ENCODE peak calls at places on chromosomes 1 and 21, in seven cellular contexts. D is H54; C is stimulated activated CD4-positive, alpha-beta T cell treated with anti-CD3 and anti-CD28 coated beads, Interleukin-12 subunit alpha, Interleukin-12 subunit beta, amount 100 ng/mL, for 4 hours; G is HT1080; B is COR-L47; J is psoas muscle; E is NCI-H1092 treated with DMSO at 0.1 percent for 48 hours. U is an unnamed sample.

GRCh38 chr21:42390696-42391095 is 5.2 kb downstream of the TMPRSS3 start:
- DNase-seq in C (no peak), B (no peak), D (no peak), G (no peak), E (no peak), J (no peak), U (no peak)

GRCh38 chr1:180842052-180842451 is 70.6 kb upstream of the KIAA1614 start:
- DNase-seq in D (no peak), B (no peak), G (peak; percentile 7), C (no peak), E (no peak), J (no peak), U (no peak)

GRCh38 chr1:168466703-168467081 is 77.1 kb downstream of the XCL2 start:
- DNase-seq in B (no peak), G (no peak), D (no peak), C (no peak), J (no peak), E (no peak), U (no peak)

GRCh38 chr1:12147116-12147753 is 19.6 kb upstream of the TNFRSF1B start:
- DNase-seq in B (no peak), C (no peak), G (no peak), D (no peak), J (no peak), E (no peak), U (no peak)

GRCh38 chr21:34519694-34520093 is 7.7 kb upstream of the KCNE1 start:
- DNase-seq in E (no peak), D (no peak), C (no peak), J (no peak), G (no peak), B (no peak), U (no peak)

GRCh38 chr1:2597441-2598328 is 11.1 kb downstream of the PRXL2B start:
- DNase-seq in G (no peak), C (no peak), E (no peak), D (no peak), B (no peak), J (no peak), U (no peak)

GRCh38 chr1:102099916-102100315 is 103.2 kb upstream of the OLFM3 start:
- DNase-seq in J (no peak), B (no peak), D (no peak), C (no peak), E (no peak), G (no peak), U (no peak)

GRCh38 chr1:37731312-37732019 is 33.5 kb downstream of the EPHA10 start:
- DNase-seq in E (no peak), G (no peak), D (no peak), J (no peak), B (no peak), C (no peak), U (no peak)

GRCh38 chr1:195415584-195415983 is 1192.7 kb downstream of the KCNT2 start:
- DNase-seq in G (peak; percentile 26), E (no peak), B (no peak), D (no peak), C (no peak), J (no peak), U (no peak)

GRCh38 chr1:219128957-219129356 is 44.7 kb upstream of the LYPLAL1 start:
- DNase-seq in G (peak; percentile 53), J (no peak), C (no peak), E (no peak), D (no peak), B (no peak), U (no peak)

GRCh38 chr1:3684031-3684430 is 31.7 kb downstream of the TP73 start:
- DNase-seq in E (no peak), C (no peak), J (no peak), G (no peak), B (no peak), D (no peak), U (no peak)

GRCh38 chr1:45552309-45552708 is 1.7 kb downstream of the AKR1A1 start:
- DNase-seq in C (no peak), E (peak; percentile 40), B (peak; percentile 58), J (no peak), D (no peak), G (no peak), U (no peak)

GRCh38 chr1:111597433-111597832 is 22.2 kb upstream of the RAP1A start:
- DNase-seq in E (no peak), B (no peak), G (no peak), J (no peak), D (no peak), C (no peak), U (no peak)

GRCh38 chr1:118258975-118259374 is 73.9 kb upstream of the SPAG17 start:
- DNase-seq in C (no peak), B (no peak), G (no peak), D (no peak), J (no peak), E (no peak), U (no peak)

GRCh38 chr1:20709868-20710267 is 7.9 kb downstream of the KIF17 start:
- DNase-seq in D (no peak), C (no peak), J (no peak), B (no peak), E (no peak), G (no peak), U (no peak)

GRCh38 chr1:228978486-228979324 is 243.4 kb downstream of the RHOU start:
- DNase-seq in D (no peak), G (no peak), J (peak; percentile 35), E (no peak), B (no peak), C (no peak), U (peak; percentile 78)

GRCh38 chr1:66270122-66270812 is 263.7 kb upstream of the SGIP1 start:
- DNase-seq in G (no peak), J (no peak), E (no peak), B (no peak), C (no peak), D (no peak), U (no peak)

GRCh38 chr1:230905733-230906132 is 37.4 kb upstream of the C1orf198 start:
- DNase-seq in G (peak; percentile 89), C (no peak), E (no peak), B (no peak), D (no peak), J (no peak), U (no peak)

GRCh38 chr21:31710586-31710985 is 21.3 kb downstream of the SCAF4 start:
- DNase-seq in E (no peak), D (no peak), J (no peak), C (no peak), G (no peak), B (no peak), U (no peak)

GRCh38 chr21:36693144-36694040 is 5.5 kb upstream of the SIM2 start:
- DNase-seq in D (no peak), B (no peak), C (no peak), E (no peak), G (no peak), J (no peak), U (no peak)

GRCh38 chr1:161039546-161039945 is 782 bp upstream of the TSTD1 start:
- DNase-seq in E (no peak), C (no peak), G (no peak), B (no peak), J (no peak), D (no peak), U (no peak)

GRCh38 chr1:19577001-19577400 is 67.1 kb upstream of the NBL1 start:
- DNase-seq in J (no peak), D (no peak), B (no peak), E (no peak), G (no peak), C (no peak), U (no peak)

GRCh38 chr21:46194374-46195334 is 10.4 kb upstream of the SPATC1L start:
- DNase-seq in B (no peak), G (no peak), J (no peak), D (no peak), C (no peak), E (no peak), U (peak; percentile 44)

GRCh38 chr1:56534252-56534651 is 45.1 kb downstream of the PLPP3 start:
- DNase-seq in D (no peak), G (no peak), B (no peak), C (no peak), J (no peak), E (no peak), U (no peak)

GRCh38 chr21:33481314-33481943 is 1.7 kb upstream of the TMEM50B start:
- DNase-seq in J (no peak), C (no peak), B (no peak), E (no peak), G (no peak), D (no peak), U (no peak)

GRCh38 chr1:161890574-161890973 is 124.5 kb downstream of the ATF6 start:
- DNase-seq in D (no peak), E (no peak), G (no peak), B (no peak), C (no peak), J (no peak), U (no peak)

GRCh38 chr1:204420039-204421004 is 8.7 kb upstream of the PPP1R15B start:
- DNase-seq in B (no peak), D (no peak), C (no peak), J (no peak), E (no peak), G (no peak), U (no peak)

GRCh38 chr1:117638141-117638540 is 32.3 kb downstream of the TENT5C start:
- DNase-seq in E (no peak), J (no peak), B (no peak), C (no peak), G (no peak), D (no peak), U (no peak)